ENCODE peak calls at places on chromosomes 3 and 15, in ten cellular contexts. S is AG04450, B is Calu3, G is neural crest cell, A is GM13977, N is fibroblast of gingiva, E is ELF-1, R is osteocyte, J is mucosa of descending colon, M is smooth muscle cell of the brain vasculature. V is an unnamed sample.

GRCh38 chr3:134640872-134641470 is 9.9 kb downstream of the KY start:
- DNase-seq in J (no peak), E (peak), N (peak), B (peak), G (peak), S (no peak), A (peak), M (no peak), R (peak), V (no peak)

GRCh38 chr3:56825579-56826438 is 24.1 kb upstream of the ARHGEF3 start:
- DNase-seq in B (no peak), J (no peak), A (no peak), E (no peak), R (no peak), N (peak), M (no peak), S (no peak), G (no peak), V (no peak)

GRCh38 chr15:40471778-40472130 is 970 bp downstream of the CHST14 start:
- DNase-seq in A (no peak), G (no peak), J (no peak), R (no peak), N (peak), M (no peak), E (peak), S (no peak), B (peak), V (peak)

GRCh38 chr15:24054547-24055245 is 367.6 kb upstream of the NDN start:
- DNase-seq in E (no peak), J (no peak), B (no peak), N (no peak), A (no peak), M (no peak), S (no peak), R (no peak), G (no peak), V (no peak)

GRCh38 chr3:13530241-13531009 is 18.5 kb upstream of the FBLN2 start:
- DNase-seq in R (no peak), N (no peak), M (no peak), J (no peak), G (no peak), E (no peak), B (no peak), A (no peak), S (no peak), V (no peak)

GRCh38 chr3:42678447-42678846 is 6.9 kb upstream of the KLHL40 start:
- DNase-seq in N (no peak), J (no peak), A (no peak), G (no peak), R (no peak), S (no peak), E (no peak), M (no peak), B (no peak), V (no peak)

GRCh38 chr3:138042043-138042442 is 32.1 kb downstream of the CLDN18 start:
- DNase-seq in B (no peak), G (no peak), A (no peak), J (no peak), E (no peak), N (peak), M (no peak), R (no peak), S (peak), V (no peak)

GRCh38 chr15:71532994-71533393 is 277.4 kb upstream of the NR2E3 start:
- DNase-seq in G (no peak), B (peak), E (peak), M (no peak), A (peak), R (no peak), S (no peak), J (no peak), N (peak), V (peak)

GRCh38 chr3:13652728-13653127 is 103.8 kb downstream of the FBLN2 start:
- DNase-seq in A (no peak), S (no peak), B (no peak), N (no peak), E (no peak), M (no peak), J (peak), R (no peak), G (no peak), V (peak)

GRCh38 chr3:36942632-36943248 is 2.1 kb downstream of the TRANK1 start:
- DNase-seq in E (no peak), G (no peak), N (no peak), S (no peak), B (no peak), M (no peak), R (peak), J (peak), A (no peak), V (no peak)

GRCh38 chr3:30663533-30664241 is 57.3 kb downstream of the TGFBR2 start:
- DNase-seq in N (no peak), J (no peak), A (no peak), S (no peak), G (no peak), R (no peak), M (no peak), E (no peak), B (no peak), V (no peak)

GRCh38 chr3:23166804-23167203 is 36.3 kb upstream of the UBE2E2 start:
- DNase-seq in R (no peak), J (no peak), A (no peak), M (no peak), E (peak), N (no peak), S (no peak), G (no peak), B (no peak), V (no peak)

GRCh38 chr3:15629860-15630597 is 28.5 kb downstream of the BTD start:
- DNase-seq in E (peak), G (peak), J (no peak), N (peak), B (peak), A (peak), R (no peak), S (no peak), M (no peak), V (peak)

GRCh38 chr15:90988249-90988648 is 6.1 kb downstream of the PRC1 start:
- DNase-seq in B (no peak), M (no peak), G (no peak), S (no peak), R (no peak), J (no peak), A (no peak), N (no peak), E (peak), V (no peak)

GRCh38 chr15:41207687-41208448 is 22.7 kb downstream of the EXD1 start:
- DNase-seq in M (no peak), R (no peak), N (peak), B (no peak), S (peak), J (no peak), E (peak), G (no peak), A (no peak), V (peak)

GRCh38 chr15:56963719-56964118 is 45.3 kb downstream of the TCF12 start:
- DNase-seq in A (no peak), J (no peak), M (no peak), N (no peak), E (peak), R (no peak), S (no peak), G (no peak), B (no peak), V (no peak)

GRCh38 chr15:83510001-83510400 is 62.9 kb downstream of the SH3GL3 start:
- DNase-seq in E (no peak), S (no peak), G (no peak), A (no peak), N (no peak), J (no peak), M (no peak), R (no peak), B (no peak), V (no peak)

GRCh38 chr15:84736375-84736774 is 12.0 kb upstream of the ZNF592 start:
- DNase-seq in M (no peak), R (no peak), B (no peak), G (no peak), J (no peak), S (no peak), A (peak), N (no peak), E (no peak), V (no peak)

GRCh38 chr3:71694358-71694999 is 30.7 kb downstream of the EIF4E3 start:
- DNase-seq in N (peak), S (peak), A (no peak), M (no peak), B (peak), G (no peak), J (no peak), E (no peak), R (no peak), V (no peak)

GRCh38 chr15:23645379-23646164 is 2.1 kb downstream of the MAGEL2 start:
- DNase-seq in G (peak), E (peak), A (no peak), S (no peak), B (no peak), M (no peak), J (peak), N (no peak), R (no peak), V (no peak)

GRCh38 chr15:89356634-89357298 is 22.1 kb upstream of the POLG start:
- DNase-seq in R (no peak), M (no peak), N (no peak), J (no peak), E (no peak), A (no peak), S (no peak), G (no peak), B (peak), V (no peak)

GRCh38 chr15:29978411-29979382 is 104.1 kb upstream of the GOLGA8J start:
- DNase-seq in E (no peak), A (no peak), M (no peak), R (no peak), N (peak), B (no peak), S (no peak), G (no peak), J (no peak), V (no peak)

GRCh38 chr15:47506543-47507090 is 210.7 kb upstream of the SEMA6D start:
- DNase-seq in S (no peak), B (no peak), G (no peak), J (no peak), A (no peak), E (no peak), M (no peak), R (no peak), N (no peak), V (no peak)

GRCh38 chr3:121895121-121895520 is 920 bp downstream of the SLC15A2 start:
- DNase-seq in N (no peak), J (no peak), B (no peak), S (no peak), E (no peak), G (no peak), M (no peak), R (no peak), A (no peak), V (no peak)

GRCh38 chr15:88992216-88992615 is 79.0 kb upstream of the MFGE8 start:
- DNase-seq in S (no peak), B (no peak), M (no peak), A (no peak), R (no peak), G (no peak), J (no peak), N (no peak), E (no peak), V (no peak)

GRCh38 chr3:38084019-38084968 is 45.3 kb downstream of the DLEC1 start:
- DNase-seq in A (no peak), R (no peak), N (peak), G (peak), E (peak), J (no peak), M (no peak), B (peak), S (peak), V (no peak)

GRCh38 chr3:67362686-67363085 is 291.7 kb downstream of the SUCLG2 start:
- DNase-seq in A (no peak), S (no peak), J (no peak), G (no peak), M (no peak), E (no peak), B (peak), N (no peak), R (no peak), V (peak)

GRCh38 chr3:69200384-69201068 is 78.1 kb upstream of the LMOD3 start:
- DNase-seq in N (no peak), S (no peak), M (peak), E (peak), R (no peak), G (no peak), J (peak), B (peak), A (no peak), V (peak)

GRCh38 chr15:35181538-35181937 is 96.4 kb upstream of the NANOGP8 start:
- DNase-seq in E (no peak), R (no peak), G (no peak), B (no peak), M (peak), N (peak), A (peak), J (no peak), S (no peak), V (no peak)

GRCh38 chr3:177236704-177237103 is 39.4 kb upstream of the TBL1XR1 start:
- DNase-seq in B (no peak), S (no peak), R (no peak), J (no peak), A (no peak), G (no peak), M (no peak), E (no peak), N (no peak), V (no peak)

GRCh38 chr15:47670365-47670764 is 46.9 kb upstream of the SEMA6D start:
- DNase-seq in J (no peak), M (no peak), N (no peak), S (no peak), R (no peak), B (no peak), A (no peak), E (no peak), G (no peak), V (no peak)

GRCh38 chr3:171181907-171182690 is 155.6 kb upstream of the SLC2A2 start:
- DNase-seq in N (no peak), M (no peak), J (no peak), R (no peak), B (no peak), A (no peak), E (no peak), G (no peak), S (no peak), V (no peak)

GRCh38 chr15:88470625-88471372 is 3.3 kb downstream of the MRPS11 start:
- DNase-seq in B (no peak), G (no peak), N (no peak), R (no peak), M (no peak), J (no peak), S (no peak), E (no peak), A (no peak), V (no peak)

GRCh38 chr15:74869726-74870407 is 3.3 kb downstream of the SCAMP2 start:
- DNase-seq in G (no peak), B (no peak), R (no peak), J (peak), E (no peak), S (no peak), A (peak), N (no peak), M (no peak), V (no peak)

GRCh38 chr15:78808550-78808949 is 2.7 kb downstream of the ADAMTS7 start:
- DNase-seq in E (peak), B (peak), R (no peak), N (peak), G (no peak), J (no peak), S (no peak), A (peak), M (no peak), V (no peak)

GRCh38 chr3:186024210-186024609 is 84.7 kb downstream of the ETV5 start:
- DNase-seq in G (no peak), N (peak), A (no peak), R (no peak), B (no peak), E (no peak), J (no peak), M (no peak), S (no peak), V (no peak)

GRCh38 chr3:155714295-155714718 is 30.6 kb downstream of the PLCH1 start:
- DNase-seq in R (no peak), N (no peak), A (no peak), M (no peak), G (no peak), J (no peak), E (peak), S (no peak), B (peak), V (no peak)

GRCh38 chr3:94961423-94962100 is 898.7 kb downstream of the NSUN3 start:
- DNase-seq in A (no peak), S (no peak), G (no peak), N (no peak), R (no peak), B (no peak), M (no peak), J (no peak), E (no peak), V (no peak)

GRCh38 chr15:88018865-88019626 is 237.5 kb downstream of the NTRK3 start:
- DNase-seq in M (no peak), G (no peak), R (no peak), J (no peak), A (no peak), S (no peak), B (no peak), E (peak), N (peak), V (no peak)

GRCh38 chr3:26091096-26091495 is 301.2 kb downstream of the OXSM start:
- DNase-seq in R (no peak), N (no peak), J (no peak), G (no peak), B (no peak), A (no peak), S (no peak), E (no peak), M (no peak), V (no peak)